ENCODE peak calls at places on chromosomes 4 and X, in five cellular contexts. C is anterior cingulate cortex, Q is endothelial cell, F is AG09319, A is heart right ventricle. R is an unnamed sample.

GRCh38 chr4:13876151-13876550 is 248.6 kb upstream of the BOD1L1 start:
- DNase-seq in C (no peak), Q (no peak), F (no peak), A (no peak), R (no peak)

GRCh38 chr4:88575222-88575621 is 17.1 kb upstream of the HERC3 start:
- DNase-seq in C (no peak), Q (no peak), F (no peak), A (no peak), R (no peak)

GRCh38 chr4:153593166-153593565 is 90.9 kb upstream of the TLR2 start:
- DNase-seq in C (no peak), Q (no peak), F (no peak), A (no peak), R (no peak)

GRCh38 chrX:98350940-98351339 is 1467.2 kb downstream of the RPA4 start:
- DNase-seq in C (no peak), Q (no peak), F (no peak), A (no peak), R (no peak)

GRCh38 chrX:38220024-38220935 is at the start of gene SRPX:
- DNase-seq in C (peak; percentile 7), Q (peak; percentile 38), F (no peak), A (peak; percentile 19), R (no peak)

GRCh38 chrX:135112096-135112729 is 8.1 kb downstream of the ETDB start:
- DNase-seq in C (no peak), Q (peak; percentile 51), F (no peak), A (no peak), R (no peak)

GRCh38 chr4:102627831-102628523 is 126.8 kb downstream of the NFKB1 start:
- DNase-seq in C (no peak), Q (no peak), F (no peak), A (no peak), R (no peak)

GRCh38 chr4:63302078-63302477 is 1107.2 kb downstream of the TECRL start:
- DNase-seq in C (no peak), Q (no peak), F (no peak), A (no peak), R (no peak)

GRCh38 chr4:973431-974397 is at the start of gene DGKQ:
- DNase-seq in C (peak; percentile 76), Q (peak; percentile 87), F (peak; percentile 71), A (peak; percentile 92), R (peak; percentile 20)

GRCh38 chrX:23292979-23293651 is 41.5 kb upstream of the PTCHD1 start:
- DNase-seq in C (no peak), Q (no peak), F (no peak), A (no peak), R (peak; percentile 66)

GRCh38 chrX:133745361-133745760 is 240.0 kb downstream of the GPC3 start:
- DNase-seq in C (no peak), Q (no peak), F (no peak), A (no peak), R (no peak)

GRCh38 chr4:153522800-153523089 is 56.6 kb downstream of the TMEM131L start:
- DNase-seq in C (no peak), Q (no peak), F (no peak), A (no peak), R (no peak)

GRCh38 chrX:129318375-129318774 is 204.9 kb downstream of the SMARCA1 start:
- DNase-seq in C (no peak), Q (peak; percentile 4), F (no peak), A (no peak), R (no peak)

GRCh38 chrX:106177106-106177981 is 9.2 kb downstream of the PWWP3B start:
- DNase-seq in C (no peak), Q (no peak), F (no peak), A (peak; percentile 68), R (peak; percentile 37)

GRCh38 chrX:24019448-24019847 is 7.5 kb downstream of the KLHL15 start:
- DNase-seq in C (no peak), Q (no peak), F (no peak), A (no peak), R (no peak)

GRCh38 chr4:137694138-137694537 is 161.8 kb upstream of the PCDH18 start:
- DNase-seq in C (no peak), Q (no peak), F (no peak), A (no peak), R (no peak)

R was measured in C1 segment of cervical spinal cord.